ENCODE peak calls at places on chromosomes 1 and 21, in seven cellular contexts. W is endothelial cell of umbilical vein, S is fibroblast of lung, C is H1, Y is neuronal stem cell, B is neural progenitor cell, N is GM23248. U is an unnamed sample.

GRCh38 chr1:89843279-89844121 is 22.7 kb downstream of the LRRC8D start:
- DNase-seq in W (peak), S (peak), C (peak), Y (peak), B (peak), N (peak), U (peak)

GRCh38 chr1:100528861-100529260 is 9.1 kb upstream of the GPR88 start:
- DNase-seq in W (peak), S (peak), C (no peak), Y (no peak), B (no peak), N (peak), U (no peak)

GRCh38 chr1:200250469-200250868 is 159.4 kb downstream of the ZNF281 start:
- DNase-seq in W (no peak), S (no peak), C (no peak), Y (no peak), B (no peak), N (no peak), U (no peak)

GRCh38 chr1:32431736-32432400 is 33.0 kb upstream of the ZBTB8B start:
- DNase-seq in W (no peak), S (no peak), C (no peak), Y (no peak), B (no peak), N (no peak), U (no peak)

GRCh38 chr1:208184993-208185703 is 59.0 kb downstream of the PLXNA2 start:
- DNase-seq in W (no peak), S (peak), C (no peak), Y (no peak), B (no peak), N (peak), U (peak)

GRCh38 chr1:238898856-238899255 is 487.5 kb upstream of the CHRM3 start:
- DNase-seq in W (no peak), S (peak), C (no peak), Y (no peak), B (no peak), N (no peak), U (no peak)

GRCh38 chr21:44337941-44338895 is 972 bp downstream of the CFAP410 start:
- DNase-seq in W (peak), S (peak), C (peak), Y (peak), B (peak), N (peak), U (peak)

GRCh38 chr1:9494936-9495758 is 44.1 kb upstream of the SLC25A33 start:
- DNase-seq in W (peak), S (peak), C (peak), Y (peak), B (peak), N (peak), U (peak)

GRCh38 chr1:204283711-204284651 is 70.2 kb upstream of the GOLT1A start:
- DNase-seq in W (no peak), S (no peak), C (no peak), Y (no peak), B (peak), N (no peak), U (no peak)

GRCh38 chr1:50603274-50604271 is 180.3 kb upstream of the DMRTA2 start:
- DNase-seq in W (peak), S (peak), C (no peak), Y (no peak), B (no peak), N (peak), U (no peak)

GRCh38 chr1:154936416-154937050 is at the start of gene PMVK:
- DNase-seq in W (peak), S (peak), C (peak), Y (peak), B (peak), N (peak), U (peak)

GRCh38 chr1:6358144-6358624 is 35.4 kb downstream of the ACOT7 start:
- DNase-seq in W (no peak), S (peak), C (no peak), Y (no peak), B (no peak), N (peak), U (peak)

GRCh38 chr21:18553786-18554185 is 150.2 kb upstream of the TMPRSS15 start:
- DNase-seq in W (no peak), S (no peak), C (no peak), Y (no peak), B (no peak), N (no peak), U (no peak)

GRCh38 chr1:11151134-11151533 is 38.0 kb upstream of the ANGPTL7 start:
- DNase-seq in W (no peak), S (no peak), C (no peak), Y (no peak), B (no peak), N (no peak), U (no peak)

GRCh38 chr21:36135391-36136094 is 664 bp downstream of the CBR3 start:
- DNase-seq in W (peak), S (peak), C (peak), Y (no peak), B (peak), N (peak), U (peak)

GRCh38 chr1:183100575-183100974 is 77.4 kb downstream of the LAMC1 start:
- DNase-seq in W (no peak), S (no peak), C (no peak), Y (no peak), B (no peak), N (no peak), U (no peak)

GRCh38 chr1:206833741-206834140 is 31.7 kb upstream of the IL20 start:
- DNase-seq in W (no peak), S (no peak), C (peak), Y (no peak), B (no peak), N (no peak), U (no peak)

GRCh38 chr1:24506706-24507422 is 4.2 kb downstream of the RCAN3 start:
- DNase-seq in W (no peak), S (no peak), C (no peak), Y (no peak), B (peak), N (no peak), U (no peak)

GRCh38 chr1:92307980-92308379 is 9.1 kb downstream of the RPAP2 start:
- DNase-seq in W (no peak), S (no peak), C (no peak), Y (no peak), B (no peak), N (no peak), U (peak)

GRCh38 chr1:56578664-56578962 is 750 bp downstream of the PLPP3 start:
- DNase-seq in W (no peak), S (no peak), C (no peak), Y (no peak), B (no peak), N (no peak), U (no peak)

GRCh38 chr1:31371560-31371959 is 1.3 kb downstream of the FABP3 start:
- DNase-seq in W (no peak), S (no peak), C (no peak), Y (no peak), B (no peak), N (no peak), U (no peak)

GRCh38 chr1:75265792-75266191 is 131.6 kb downstream of the LHX8 start:
- DNase-seq in W (peak), S (peak), C (no peak), Y (peak), B (peak), N (peak), U (no peak)

GRCh38 chr1:37946703-37947360 is at the start of gene INPP5B:
- DNase-seq in W (peak), S (peak), C (peak), Y (peak), B (peak), N (peak), U (peak)

GRCh38 chr1:182249201-182249676 is 142.4 kb downstream of the GLUL start:
- DNase-seq in W (no peak), S (no peak), C (no peak), Y (no peak), B (no peak), N (no peak), U (no peak)

GRCh38 chr1:203547147-203547546 is 53.2 kb downstream of the OPTC start:
- DNase-seq in W (no peak), S (no peak), C (no peak), Y (no peak), B (no peak), N (peak), U (no peak)

GRCh38 chr1:15702722-15703550 is 18.8 kb downstream of the PLEKHM2 start:
- DNase-seq in W (peak), S (no peak), C (peak), Y (no peak), B (no peak), N (peak), U (peak)

GRCh38 chr1:184056921-184057496 is 5.5 kb downstream of the TSEN15 start:
- DNase-seq in W (no peak), S (peak), C (no peak), Y (no peak), B (no peak), N (peak), U (no peak)

DNA sequence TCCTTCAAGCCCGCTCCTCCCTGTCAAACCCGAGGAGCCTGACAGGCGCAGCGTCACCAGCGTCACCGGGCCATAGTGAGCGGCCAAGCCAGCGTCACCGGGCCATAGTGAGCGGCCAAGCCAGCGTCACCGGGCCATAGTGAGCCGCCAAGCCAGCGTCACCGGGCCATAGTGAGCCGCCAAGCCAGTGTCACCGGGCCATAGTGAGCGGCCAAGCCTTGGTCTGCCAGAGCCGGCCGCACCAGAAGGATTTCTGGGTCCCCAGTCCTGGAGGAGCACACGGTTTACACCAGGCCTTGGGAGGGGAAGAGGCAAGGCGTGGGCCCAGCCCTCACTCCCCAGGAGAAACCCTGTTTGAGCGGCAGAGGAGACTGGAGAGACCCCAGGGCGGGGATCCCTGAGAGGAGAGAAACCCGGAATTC is 39.8 kb upstream of the COL18A1 start:
- DNase-seq in W (no peak), S (no peak), C (no peak), Y (no peak), B (no peak), N (no peak), U (no peak)
- H3K4me2 ChIP-seq in W (no peak), S (no peak), C (no peak), Y (no peak), B (no peak), N (no peak), U (no peak)

DNA sequence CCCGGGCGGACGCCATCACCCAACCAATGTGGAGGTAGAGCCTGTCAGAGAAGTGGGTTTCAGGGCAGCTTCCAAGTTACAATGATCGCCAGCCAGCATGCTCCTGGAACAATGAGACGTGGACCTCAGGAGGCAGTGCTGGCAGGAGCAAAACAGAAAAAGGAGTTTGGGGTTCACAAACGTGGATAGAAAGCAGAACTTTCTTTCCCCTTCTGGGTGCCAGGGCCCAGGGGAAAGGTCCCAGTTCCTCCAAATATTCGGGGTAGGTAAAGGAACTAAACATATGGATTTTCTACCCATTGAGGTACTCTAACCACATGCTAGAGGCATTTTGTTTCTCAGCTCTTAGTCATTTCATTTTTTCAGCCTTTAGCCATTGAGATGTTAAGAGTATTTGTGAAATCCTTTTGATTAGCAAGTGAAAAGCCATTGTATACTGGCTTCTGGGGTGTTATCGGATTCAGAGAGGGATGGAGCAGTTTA is 488.4 kb upstream of the ADGRL2 start:
- DNase-seq in W (no peak), S (no peak), C (peak), Y (no peak), B (peak), N (no peak), U (no peak)
- H3K4me2 ChIP-seq in W (no peak), S (no peak), C (peak), Y (no peak), B (peak), N (no peak), U (no peak)

GRCh38 chr1:22616571-22616970 is 19.9 kb upstream of the C1QA start:
- DNase-seq in W (no peak), S (no peak), C (no peak), Y (no peak), B (no peak), N (no peak), U (no peak)

GRCh38 chr1:22621761-22622160 is 14.7 kb upstream of the C1QA start:
- DNase-seq in W (no peak), S (no peak), C (no peak), Y (no peak), B (no peak), N (no peak), U (peak)

GRCh38 chr1:22619808-22620207 is 16.6 kb upstream of the C1QA start:
- DNase-seq in W (no peak), S (no peak), C (no peak), Y (no peak), B (no peak), N (no peak), U (peak)

GRCh38 chr1:22618056-22618455 is 18.4 kb upstream of the C1QA start:
- DNase-seq in W (no peak), S (no peak), C (no peak), Y (no peak), B (no peak), N (no peak), U (peak)

DNA sequence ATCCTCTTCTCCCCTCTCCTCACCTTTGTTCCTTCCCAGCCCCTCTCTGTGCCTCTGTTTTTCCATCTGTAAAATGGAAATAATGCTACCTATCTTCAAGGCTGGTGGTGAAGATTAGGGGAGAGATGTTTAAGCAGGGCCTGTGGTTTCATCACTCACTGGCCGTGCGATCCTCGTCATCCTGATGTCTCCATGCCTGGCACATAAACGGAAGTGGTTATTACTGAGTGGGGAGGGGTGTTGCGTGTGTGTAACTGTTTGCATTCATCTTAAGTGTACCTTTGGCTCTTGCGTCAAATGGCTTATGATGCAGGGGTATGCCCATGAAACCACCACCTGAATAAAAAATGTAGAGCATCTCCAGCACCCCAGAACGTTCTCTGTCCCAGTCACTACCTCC is 17.2 kb upstream of the C1QA start:
- DNase-seq in W (no peak), S (no peak), C (no peak), Y (no peak), B (no peak), N (no peak), U (peak)
- H3K4me2 ChIP-seq in W (no peak), S (no peak), C (no peak), Y (no peak), B (no peak), N (no peak), U (no peak)

GRCh38 chr1:21260405-21261129 is 29.7 kb downstream of the ECE1 start:
- DNase-seq in W (peak), S (no peak), C (no peak), Y (no peak), B (no peak), N (no peak), U (peak)

GRCh38 chr1:21263653-21264225 is 26.5 kb downstream of the ECE1 start:
- DNase-seq in W (no peak), S (no peak), C (no peak), Y (no peak), B (no peak), N (no peak), U (peak)

GRCh38 chr1:21261551-21262281 is 28.5 kb downstream of the ECE1 start:
- DNase-seq in W (peak), S (peak), C (no peak), Y (no peak), B (no peak), N (peak), U (peak)

GRCh38 chr1:21263052-21263429 is 27.2 kb downstream of the ECE1 start:
- DNase-seq in W (no peak), S (no peak), C (no peak), Y (no peak), B (no peak), N (no peak), U (no peak)

DNA sequence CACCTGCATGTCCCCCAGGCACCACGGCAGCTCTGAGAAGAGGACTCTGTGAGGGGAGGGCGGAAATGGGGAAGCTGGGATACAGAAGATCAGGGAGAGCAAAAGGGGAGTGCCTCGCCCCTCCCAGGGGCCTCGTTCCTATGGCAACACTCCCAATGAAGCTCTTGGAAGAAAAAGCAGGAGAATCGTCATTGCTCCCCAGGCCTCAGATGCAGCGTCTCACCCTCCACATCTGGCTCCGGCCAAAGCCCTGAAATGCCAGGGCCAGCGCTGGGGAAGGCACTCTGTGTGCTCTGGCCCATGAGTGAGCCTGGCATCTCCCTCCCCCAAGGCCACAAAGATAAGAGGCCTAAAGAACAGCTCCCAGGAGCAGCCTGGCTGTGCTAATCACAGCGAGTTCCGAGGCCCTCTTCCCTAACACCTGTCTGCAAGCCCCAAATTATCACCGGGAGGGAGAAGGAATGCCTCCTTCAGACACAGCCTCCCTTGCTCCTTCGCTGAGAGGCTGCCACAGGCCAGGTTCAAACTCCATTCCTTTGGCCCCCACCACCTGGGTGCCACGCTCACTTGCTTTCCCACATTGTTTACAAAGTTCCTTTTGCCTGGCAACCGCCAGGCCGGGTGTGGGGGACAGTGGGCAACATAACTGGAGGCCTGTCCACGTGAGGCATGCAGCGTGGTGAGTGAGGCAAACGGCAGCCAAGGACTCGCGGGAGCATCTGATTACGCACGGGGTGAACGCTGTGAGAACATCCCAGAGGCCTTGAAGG is 27.8 kb downstream of the ECE1 start:
- DNase-seq in W (peak), S (peak), C (no peak), Y (no peak), B (peak), N (peak), U (peak)
- H3K4me2 ChIP-seq in W (peak), S (peak), C (peak), Y (no peak), B (peak), N (peak), U (peak)

GRCh38 chr1:201715801-201716741 is 112.9 kb upstream of the IPO9 start:
- DNase-seq in W (no peak), S (no peak), C (no peak), Y (no peak), B (no peak), N (peak), U (no peak)
- H3K4me2 ChIP-seq in W (no peak), S (no peak), C (no peak), Y (no peak), B (no peak), N (peak), U (no peak)

GRCh38 chr1:209837671-209838070 is 9.9 kb downstream of the UTP25 start:
- DNase-seq in W (no peak), S (no peak), C (no peak), Y (no peak), B (no peak), N (no peak), U (no peak)
- H3K4me2 ChIP-seq in W (no peak), S (no peak), C (no peak), Y (no peak), B (no peak), N (no peak), U (no peak)

DNA sequence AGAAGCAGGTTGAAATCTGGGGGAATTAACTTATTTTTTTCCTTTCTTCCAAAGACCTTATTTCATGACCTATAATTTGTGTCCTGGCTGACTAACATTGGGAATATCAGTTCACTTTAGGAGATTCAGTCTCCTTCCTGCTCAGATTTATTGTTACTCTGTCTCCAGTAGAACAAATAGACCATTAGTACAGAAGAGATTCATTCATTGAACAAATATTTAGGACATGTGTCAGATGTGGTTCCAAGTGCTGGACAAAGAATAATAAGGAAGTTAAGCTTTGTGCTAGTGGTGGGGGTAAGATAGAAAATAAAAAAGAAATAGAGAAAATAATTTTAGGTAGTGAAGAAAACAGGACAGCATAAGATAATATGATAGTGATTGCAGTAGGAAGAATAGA is 20.3 kb downstream of the ZMYM4 start:
- DNase-seq in W (peak), S (peak), C (no peak), Y (no peak), B (no peak), N (peak), U (no peak)
- H3K4me2 ChIP-seq in W (peak), S (no peak), C (no peak), Y (no peak), B (no peak), N (peak), U (peak)

GRCh38 chr1:221891708-221892107 is 149.8 kb upstream of the DUSP10 start:
- DNase-seq in W (no peak), S (no peak), C (no peak), Y (no peak), B (no peak), N (peak), U (no peak)

GRCh38 chr1:221892301-221892830 is 150.5 kb upstream of the DUSP10 start:
- DNase-seq in W (no peak), S (no peak), C (no peak), Y (no peak), B (no peak), N (peak), U (no peak)

GRCh38 chr1:221902961-221903360 is 161.1 kb upstream of the DUSP10 start:
- DNase-seq in W (no peak), S (no peak), C (no peak), Y (no peak), B (no peak), N (no peak), U (no peak)

GRCh38 chr1:221900678-221901077 is 158.8 kb upstream of the DUSP10 start:
- DNase-seq in W (no peak), S (no peak), C (no peak), Y (no peak), B (no peak), N (no peak), U (no peak)

DNA sequence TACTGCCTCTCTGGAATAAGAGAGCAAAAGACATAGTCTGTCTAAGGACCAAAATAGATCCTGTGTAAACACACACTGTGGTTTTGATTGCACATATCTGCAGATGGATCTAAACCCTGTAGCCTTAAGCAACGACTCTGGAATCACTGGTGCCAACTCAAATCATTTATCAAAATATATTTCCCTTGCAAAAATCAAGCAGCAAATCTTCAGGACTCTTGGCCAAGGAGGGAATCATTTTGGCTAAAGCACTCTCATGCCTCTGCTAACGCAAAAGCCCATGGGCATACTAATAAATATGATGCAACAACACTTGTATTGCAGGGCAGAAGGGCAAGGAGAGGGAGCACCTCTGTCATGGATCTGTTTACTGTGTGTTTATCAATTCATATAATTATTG is 155.4 kb upstream of the DUSP10 start:
- DNase-seq in W (no peak), S (peak), C (no peak), Y (no peak), B (no peak), N (peak), U (peak)
- H3K4me2 ChIP-seq in W (no peak), S (peak), C (no peak), Y (no peak), B (no peak), N (peak), U (peak)

U was measured in osteoblast.